ENCODE peak calls at places on chromosome 17, in six cellular contexts. One of them, this sample, is unnamed.

GRCh38 chr17:74731347-74731605 is 5.8 kb upstream of the RAB37 start:
- DNase-seq in CD4-positive, alpha-beta T cell: no peak
- DNase-seq in Kasumi-1: no peak
- DNase-seq in GM20000: no peak
- DNase-seq in RKO: no peak
- DNase-seq in DMS 273 treated with DMSO at 0.1 percent for 48 hours: no peak
- DNase-seq in this sample: no peak

GRCh38 chr17:59846391-59847165 is 46.2 kb downstream of the TUBD1 start:
- DNase-seq in CD4-positive, alpha-beta T cell: no peak
- DNase-seq in Kasumi-1: no peak
- DNase-seq in GM20000: peak; percentile 42
- DNase-seq in RKO: no peak
- DNase-seq in DMS 273 treated with DMSO at 0.1 percent for 48 hours: no peak
- DNase-seq in this sample: peak; percentile 89

GRCh38 chr17:53792451-53792850 is 30.3 kb upstream of the KIF2B start:
- DNase-seq in CD4-positive, alpha-beta T cell: no peak
- DNase-seq in Kasumi-1: no peak
- DNase-seq in GM20000: no peak
- DNase-seq in RKO: no peak
- DNase-seq in DMS 273 treated with DMSO at 0.1 percent for 48 hours: no peak
- DNase-seq in this sample: no peak

GRCh38 chr17:37699285-37699973 is 45.4 kb downstream of the HNF1B start:
- DNase-seq in CD4-positive, alpha-beta T cell: no peak
- DNase-seq in Kasumi-1: no peak
- DNase-seq in GM20000: no peak
- DNase-seq in RKO: no peak
- DNase-seq in DMS 273 treated with DMSO at 0.1 percent for 48 hours: no peak
- DNase-seq in this sample: no peak

GRCh38 chr17:49513616-49514373 is 18.7 kb downstream of the NGFR start:
- DNase-seq in CD4-positive, alpha-beta T cell: no peak
- DNase-seq in Kasumi-1: no peak
- DNase-seq in GM20000: no peak
- DNase-seq in RKO: no peak
- DNase-seq in DMS 273 treated with DMSO at 0.1 percent for 48 hours: no peak
- DNase-seq in this sample: peak; percentile 38

GRCh38 chr17:43118679-43119615 is 6.2 kb downstream of the BRCA1 start:
- DNase-seq in CD4-positive, alpha-beta T cell: no peak
- DNase-seq in Kasumi-1: no peak
- DNase-seq in GM20000: no peak
- DNase-seq in RKO: no peak
- DNase-seq in DMS 273 treated with DMSO at 0.1 percent for 48 hours: no peak
- DNase-seq in this sample: no peak

GRCh38 chr17:2212328-2212981 is 91.1 kb downstream of the SMG6 start:
- DNase-seq in CD4-positive, alpha-beta T cell: no peak
- DNase-seq in Kasumi-1: no peak
- DNase-seq in GM20000: no peak
- DNase-seq in RKO: no peak
- DNase-seq in DMS 273 treated with DMSO at 0.1 percent for 48 hours: no peak
- DNase-seq in this sample: no peak

GRCh38 chr17:75090871-75091854 is 3.4 kb downstream of the SLC16A5 start:
- DNase-seq in CD4-positive, alpha-beta T cell: no peak
- DNase-seq in Kasumi-1: no peak
- DNase-seq in GM20000: no peak
- DNase-seq in RKO: no peak
- DNase-seq in DMS 273 treated with DMSO at 0.1 percent for 48 hours: no peak
- DNase-seq in this sample: peak; percentile 31

GRCh38 chr17:50037321-50038107 is 18.4 kb upstream of the ITGA3 start:
- DNase-seq in CD4-positive, alpha-beta T cell: no peak
- DNase-seq in Kasumi-1: no peak
- DNase-seq in GM20000: no peak
- DNase-seq in RKO: no peak
- DNase-seq in DMS 273 treated with DMSO at 0.1 percent for 48 hours: no peak
- DNase-seq in this sample: peak; percentile 63

GRCh38 chr17:17922198-17922901 is 49.9 kb downstream of the TOM1L2 start:
- DNase-seq in CD4-positive, alpha-beta T cell: no peak
- DNase-seq in Kasumi-1: no peak
- DNase-seq in GM20000: no peak
- DNase-seq in RKO: no peak
- DNase-seq in DMS 273 treated with DMSO at 0.1 percent for 48 hours: no peak
- DNase-seq in this sample: peak; percentile 69

GRCh38 chr17:63452979-63453551 is 7.0 kb upstream of the CYB561 start:
- DNase-seq in CD4-positive, alpha-beta T cell: no peak
- DNase-seq in Kasumi-1: no peak
- DNase-seq in GM20000: no peak
- DNase-seq in RKO: no peak
- DNase-seq in DMS 273 treated with DMSO at 0.1 percent for 48 hours: no peak
- DNase-seq in this sample: no peak

GRCh38 chr17:51147641-51148040 is 5.7 kb upstream of the NME1 start:
- DNase-seq in CD4-positive, alpha-beta T cell: no peak
- DNase-seq in Kasumi-1: no peak
- DNase-seq in GM20000: no peak
- DNase-seq in RKO: no peak
- DNase-seq in DMS 273 treated with DMSO at 0.1 percent for 48 hours: no peak
- DNase-seq in this sample: no peak

GRCh38 chr17:36813357-36813756 is 123.9 kb upstream of the LHX1 start:
- DNase-seq in CD4-positive, alpha-beta T cell: no peak
- DNase-seq in Kasumi-1: no peak
- DNase-seq in GM20000: no peak
- DNase-seq in RKO: no peak
- DNase-seq in DMS 273 treated with DMSO at 0.1 percent for 48 hours: no peak
- DNase-seq in this sample: no peak

GRCh38 chr17:76382803-76383644 is 1.4 kb upstream of the SPHK1 start:
- DNase-seq in CD4-positive, alpha-beta T cell: peak; percentile 23
- DNase-seq in Kasumi-1: peak; percentile 81
- DNase-seq in GM20000: peak; percentile 92
- DNase-seq in RKO: peak; percentile 78
- DNase-seq in DMS 273 treated with DMSO at 0.1 percent for 48 hours: peak; percentile 31
- DNase-seq in this sample: peak; percentile 69

GRCh38 chr17:2684549-2684948 is 27.0 kb downstream of the CLUH start:
- DNase-seq in CD4-positive, alpha-beta T cell: no peak
- DNase-seq in Kasumi-1: no peak
- DNase-seq in GM20000: no peak
- DNase-seq in RKO: no peak
- DNase-seq in DMS 273 treated with DMSO at 0.1 percent for 48 hours: no peak
- DNase-seq in this sample: no peak

GRCh38 chr17:43126911-43127290 is 1.7 kb upstream of the BRCA1 start:
- DNase-seq in CD4-positive, alpha-beta T cell: no peak
- DNase-seq in Kasumi-1: no peak
- DNase-seq in GM20000: no peak
- DNase-seq in RKO: no peak
- DNase-seq in DMS 273 treated with DMSO at 0.1 percent for 48 hours: no peak
- DNase-seq in this sample: no peak

GRCh38 chr17:65918921-65919546 is 272.9 kb downstream of the CEP112 start:
- DNase-seq in CD4-positive, alpha-beta T cell: no peak
- DNase-seq in Kasumi-1: no peak
- DNase-seq in GM20000: no peak
- DNase-seq in RKO: no peak
- DNase-seq in DMS 273 treated with DMSO at 0.1 percent for 48 hours: no peak
- DNase-seq in this sample: peak; percentile 9

GRCh38 chr17:3995067-3995466 is 30.8 kb upstream of the ATP2A3 start:
- DNase-seq in CD4-positive, alpha-beta T cell: no peak
- DNase-seq in Kasumi-1: no peak
- DNase-seq in GM20000: no peak
- DNase-seq in RKO: no peak
- DNase-seq in DMS 273 treated with DMSO at 0.1 percent for 48 hours: no peak
- DNase-seq in this sample: no peak

GRCh38 chr17:67506966-67507365 is 129.9 kb downstream of the PITPNC1 start:
- DNase-seq in CD4-positive, alpha-beta T cell: no peak
- DNase-seq in Kasumi-1: no peak
- DNase-seq in GM20000: no peak
- DNase-seq in RKO: no peak
- DNase-seq in DMS 273 treated with DMSO at 0.1 percent for 48 hours: no peak
- DNase-seq in this sample: no peak

GRCh38 chr17:4764612-4765011 is 7.1 kb upstream of the TM4SF5 start:
- DNase-seq in CD4-positive, alpha-beta T cell: no peak
- DNase-seq in Kasumi-1: peak; percentile 72
- DNase-seq in GM20000: no peak
- DNase-seq in RKO: no peak
- DNase-seq in DMS 273 treated with DMSO at 0.1 percent for 48 hours: no peak
- DNase-seq in this sample: no peak

GRCh38 chr17:81551458-81552243 is 502 bp downstream of the FAAP100 start:
- DNase-seq in CD4-positive, alpha-beta T cell: no peak
- DNase-seq in Kasumi-1: no peak
- DNase-seq in GM20000: no peak
- DNase-seq in RKO: peak; percentile 66
- DNase-seq in DMS 273 treated with DMSO at 0.1 percent for 48 hours: no peak
- DNase-seq in this sample: no peak

GRCh38 chr17:19386974-19387920 is at the start of gene MFAP4:
- DNase-seq in CD4-positive, alpha-beta T cell: no peak
- DNase-seq in Kasumi-1: peak; percentile 60
- DNase-seq in GM20000: no peak
- DNase-seq in RKO: no peak
- DNase-seq in DMS 273 treated with DMSO at 0.1 percent for 48 hours: peak; percentile 97
- DNase-seq in this sample: peak; percentile 95

GRCh38 chr17:27236710-27237315 is 57.1 kb upstream of the WSB1 start:
- DNase-seq in CD4-positive, alpha-beta T cell: peak; percentile 70
- DNase-seq in Kasumi-1: peak; percentile 79
- DNase-seq in GM20000: peak; percentile 40
- DNase-seq in RKO: peak; percentile 63
- DNase-seq in DMS 273 treated with DMSO at 0.1 percent for 48 hours: peak; percentile 1
- DNase-seq in this sample: peak; percentile 65

GRCh38 chr17:76911299-76912007 is 43.2 kb downstream of the MGAT5B start:
- DNase-seq in CD4-positive, alpha-beta T cell: no peak
- DNase-seq in Kasumi-1: no peak
- DNase-seq in GM20000: no peak
- DNase-seq in RKO: no peak
- DNase-seq in DMS 273 treated with DMSO at 0.1 percent for 48 hours: peak; percentile 39
- DNase-seq in this sample: peak; percentile 85

GRCh38 chr17:38550661-38551060 is 55.1 kb downstream of the SRCIN1 start:
- DNase-seq in CD4-positive, alpha-beta T cell: no peak
- DNase-seq in Kasumi-1: no peak
- DNase-seq in GM20000: no peak
- DNase-seq in RKO: peak; percentile 72
- DNase-seq in DMS 273 treated with DMSO at 0.1 percent for 48 hours: no peak
- DNase-seq in this sample: no peak

This sample was measured in NCI-H69.